ENCODE peak calls at places on chromosomes 11 and 22, in four cellular contexts. One of them, this sample, is unnamed.

GRCh38 chr11:107457205-107457557 is 444 bp downstream of the CWF19L2 start:
- DNase-seq in mesothelial cell of epicardium: no peak
- DNase-seq in mucosa of gallbladder: no peak
- DNase-seq in stomach: no peak
- DNase-seq in this sample: no peak

GRCh38 chr11:73946798-73947458 is 3.9 kb upstream of the DNAJB13 start:
- DNase-seq in mesothelial cell of epicardium: no peak
- DNase-seq in mucosa of gallbladder: no peak
- DNase-seq in stomach: no peak
- DNase-seq in this sample: no peak

GRCh38 chr22:49968831-49969661 is 8.5 kb downstream of the PIM3 start:
- DNase-seq in mesothelial cell of epicardium: no peak
- DNase-seq in mucosa of gallbladder: no peak
- DNase-seq in stomach: peak; percentile 27
- DNase-seq in this sample: no peak

GRCh38 chr11:77557553-77557952 is 32.2 kb upstream of the AQP11 start:
- DNase-seq in mesothelial cell of epicardium: no peak
- DNase-seq in mucosa of gallbladder: no peak
- DNase-seq in stomach: no peak
- DNase-seq in this sample: no peak

GRCh38 chr11:23455291-23455864 is 595.1 kb upstream of the CCDC179 start:
- DNase-seq in mesothelial cell of epicardium: no peak
- DNase-seq in mucosa of gallbladder: no peak
- DNase-seq in stomach: no peak
- DNase-seq in this sample: no peak

GRCh38 chr11:95655544-95655943 is 134.0 kb downstream of the FAM76B start:
- DNase-seq in mesothelial cell of epicardium: no peak
- DNase-seq in mucosa of gallbladder: no peak
- DNase-seq in stomach: no peak
- DNase-seq in this sample: no peak

GRCh38 chr11:45945392-45945999 is 23.0 kb downstream of the LARGE2 start:
- DNase-seq in mesothelial cell of epicardium: no peak
- DNase-seq in mucosa of gallbladder: no peak
- DNase-seq in stomach: no peak
- DNase-seq in this sample: no peak

GRCh38 chr11:119491753-119492455 is 68.9 kb upstream of the THY1 start:
- DNase-seq in mesothelial cell of epicardium: no peak
- DNase-seq in mucosa of gallbladder: no peak
- DNase-seq in stomach: no peak
- DNase-seq in this sample: no peak

GRCh38 chr11:114315749-114316368 is 19.7 kb downstream of the NNMT start:
- DNase-seq in mesothelial cell of epicardium: no peak
- DNase-seq in mucosa of gallbladder: no peak
- DNase-seq in stomach: peak; percentile 60
- DNase-seq in this sample: no peak

GRCh38 chr11:92251980-92252379 is 27.4 kb downstream of the FAT3 start:
- DNase-seq in mesothelial cell of epicardium: no peak
- DNase-seq in mucosa of gallbladder: no peak
- DNase-seq in stomach: no peak
- DNase-seq in this sample: no peak

GRCh38 chr11:79201637-79202347 is 239.0 kb downstream of the TENM4 start:
- DNase-seq in mesothelial cell of epicardium: no peak
- DNase-seq in mucosa of gallbladder: no peak
- DNase-seq in stomach: no peak
- DNase-seq in this sample: no peak

GRCh38 chr11:123381817-123382554 is 48.1 kb upstream of the GRAMD1B start:
- DNase-seq in mesothelial cell of epicardium: no peak
- DNase-seq in mucosa of gallbladder: no peak
- DNase-seq in stomach: no peak
- DNase-seq in this sample: no peak

GRCh38 chr11:34984514-34984913 is 68.1 kb downstream of the PDHX start:
- DNase-seq in mesothelial cell of epicardium: no peak
- DNase-seq in mucosa of gallbladder: no peak
- DNase-seq in stomach: no peak
- DNase-seq in this sample: no peak

GRCh38 chr11:130397780-130398179 is 30.6 kb downstream of the ADAMTS8 start:
- DNase-seq in mesothelial cell of epicardium: no peak
- DNase-seq in mucosa of gallbladder: no peak
- DNase-seq in stomach: no peak
- DNase-seq in this sample: no peak

GRCh38 chr22:43901976-43902643 is 10.3 kb upstream of the PNPLA5 start:
- DNase-seq in mesothelial cell of epicardium: no peak
- DNase-seq in mucosa of gallbladder: no peak
- DNase-seq in stomach: no peak
- DNase-seq in this sample: no peak

GRCh38 chr11:20208622-20209090 is 48.4 kb upstream of the DBX1 start:
- DNase-seq in mesothelial cell of epicardium: no peak
- DNase-seq in mucosa of gallbladder: no peak
- DNase-seq in stomach: no peak
- DNase-seq in this sample: no peak

GRCh38 chr11:115990004-115990447 is 485.8 kb upstream of the CADM1 start:
- DNase-seq in mesothelial cell of epicardium: no peak
- DNase-seq in mucosa of gallbladder: no peak
- DNase-seq in stomach: no peak
- DNase-seq in this sample: no peak

GRCh38 chr11:8658210-8658968 is 24.1 kb downstream of the TRIM66 start:
- DNase-seq in mesothelial cell of epicardium: no peak
- DNase-seq in mucosa of gallbladder: no peak
- DNase-seq in stomach: no peak
- DNase-seq in this sample: no peak

GRCh38 chr22:31944700-31945477 is 554 bp downstream of the YWHAH start:
- DNase-seq in mesothelial cell of epicardium: peak; percentile 56
- DNase-seq in mucosa of gallbladder: peak; percentile 15
- DNase-seq in stomach: peak; percentile 52
- DNase-seq in this sample: no peak

GRCh38 chr11:104918113-104918824 is 20.0 kb upstream of the CASP12 start:
- DNase-seq in mesothelial cell of epicardium: no peak
- DNase-seq in mucosa of gallbladder: no peak
- DNase-seq in stomach: no peak
- DNase-seq in this sample: no peak

GRCh38 chr11:65329944-65330403 is 3.7 kb upstream of the DPF2 start:
- DNase-seq in mesothelial cell of epicardium: peak; percentile 86
- DNase-seq in mucosa of gallbladder: peak; percentile 94
- DNase-seq in stomach: peak; percentile 95
- DNase-seq in this sample: peak; percentile 93

GRCh38 chr11:134360050-134360835 is 28.5 kb downstream of the GLB1L2 start:
- DNase-seq in mesothelial cell of epicardium: peak; percentile 97
- DNase-seq in mucosa of gallbladder: peak; percentile 81
- DNase-seq in stomach: peak; percentile 87
- DNase-seq in this sample: peak; percentile 54

GRCh38 chr11:23095650-23096049 is 235.4 kb upstream of the CCDC179 start:
- DNase-seq in mesothelial cell of epicardium: no peak
- DNase-seq in mucosa of gallbladder: no peak
- DNase-seq in stomach: no peak
- DNase-seq in this sample: no peak

GRCh38 chr11:118342503-118343161 is at the start of gene CD3D:
- DNase-seq in mesothelial cell of epicardium: no peak
- DNase-seq in mucosa of gallbladder: no peak
- DNase-seq in stomach: no peak
- DNase-seq in this sample: no peak

GRCh38 chr22:42050641-42051040 is 20.0 kb downstream of the NAGA start:
- DNase-seq in mesothelial cell of epicardium: no peak
- DNase-seq in mucosa of gallbladder: no peak
- DNase-seq in stomach: no peak
- DNase-seq in this sample: no peak

GRCh38 chr22:26797910-26798309 is 140.5 kb downstream of the MIAT start:
- DNase-seq in mesothelial cell of epicardium: no peak
- DNase-seq in mucosa of gallbladder: no peak
- DNase-seq in stomach: no peak
- DNase-seq in this sample: peak; percentile 6